ENCODE peak calls at places on chromosomes 1 and 21, in nine cellular contexts. E, C, D, I, A, S, X, U and P are unnamed samples.

GRCh38 chr21:15264084-15264483 is 199.3 kb upstream of the NRIP1 start:
- DNase-seq in S (no peak), E (no peak), C (peak; percentile 6), U (no peak), I (no peak), X (no peak), D (no peak), A (no peak), P (no peak)

GRCh38 chr1:45405636-45406035 is 65.4 kb upstream of the MUTYH start:
- DNase-seq in X (no peak), S (no peak), U (no peak), E (no peak), I (no peak), C (no peak), D (no peak), A (no peak), P (no peak)

GRCh38 chr1:93766451-93766850 is 84.8 kb upstream of the BCAR3 start:
- DNase-seq in I (no peak), X (no peak), E (no peak), A (no peak), S (no peak), C (no peak), D (no peak), U (no peak), P (no peak)

GRCh38 chr1:180892675-180893074 is 20.0 kb upstream of the KIAA1614 start:
- DNase-seq in X (no peak), I (no peak), S (no peak), A (no peak), U (no peak), E (no peak), D (no peak), C (no peak), P (no peak)

GRCh38 chr1:166905930-166906329 is 29.9 kb upstream of the TADA1 start:
- DNase-seq in E (no peak), C (no peak), A (no peak), X (no peak), U (no peak), I (no peak), S (no peak), D (peak; percentile 71), P (no peak)

GRCh38 chr1:183734600-183735036 is 70.3 kb upstream of the RGL1 start:
- DNase-seq in S (no peak), D (peak; percentile 69), U (no peak), I (peak; percentile 82), C (no peak), X (no peak), E (no peak), A (no peak), P (no peak)

GRCh38 chr1:27575861-27576331 is 28.0 kb downstream of the AHDC1 start:
- DNase-seq in X (no peak), D (peak; percentile 40), C (no peak), U (peak; percentile 59), A (no peak), E (no peak), S (peak; percentile 71), I (peak; percentile 89), P (peak; percentile 66)

GRCh38 chr1:83960669-83961277 is 38.2 kb downstream of the TTLL7 start:
- DNase-seq in U (no peak), C (no peak), D (no peak), A (no peak), X (no peak), S (no peak), I (no peak), E (no peak), P (no peak)

GRCh38 chr1:193355654-193356053 is 169.2 kb upstream of the B3GALT2 start:
- DNase-seq in C (no peak), U (no peak), I (no peak), S (no peak), D (peak; percentile 24), A (no peak), X (no peak), E (no peak), P (no peak)

GRCh38 chr1:54952950-54953718 is 27.3 kb upstream of the TMEM61 start:
- DNase-seq in D (peak; percentile 71), I (no peak), S (no peak), U (no peak), X (no peak), E (no peak), A (no peak), C (no peak), P (no peak)

GRCh38 chr1:191320062-191320461 is 838.2 kb upstream of the RGS18 start:
- DNase-seq in A (peak; percentile 12), D (no peak), S (peak; percentile 23), C (no peak), I (no peak), U (no peak), X (no peak), E (no peak), P (no peak)

GRCh38 chr1:178581351-178581951 is 68.5 kb downstream of the TEX35 start:
- DNase-seq in C (no peak), U (no peak), I (no peak), S (no peak), A (no peak), X (no peak), D (no peak), E (no peak), P (no peak)

GRCh38 chr1:111346089-111346885 is 55.6 kb downstream of the CHIA start:
- DNase-seq in E (peak; percentile 86), I (peak; percentile 95), X (peak; percentile 34), D (peak; percentile 76), C (peak; percentile 77), S (peak; percentile 95), U (peak; percentile 87), A (peak; percentile 74), P (peak; percentile 52)

GRCh38 chr1:2466834-2467554 is 9.1 kb upstream of the PLCH2 start:
- DNase-seq in I (no peak), D (no peak), X (no peak), A (no peak), C (no peak), U (no peak), S (no peak), E (no peak), P (peak; percentile 76)

GRCh38 chr1:41498809-41499208 is 14.3 kb upstream of the EDN2 start:
- DNase-seq in I (no peak), D (no peak), A (no peak), S (peak; percentile 54), X (no peak), E (no peak), C (no peak), U (no peak), P (no peak)

GRCh38 chr1:62613890-62614289 is 16.6 kb downstream of the ANGPTL3 start:
- DNase-seq in X (no peak), E (no peak), D (peak; percentile 25), I (no peak), U (no peak), C (no peak), S (no peak), A (no peak), P (no peak)

GRCh38 chr1:52677407-52677806 is 20.7 kb downstream of the COA7 start:
- DNase-seq in X (no peak), I (no peak), E (no peak), A (no peak), C (no peak), D (peak; percentile 56), S (no peak), U (no peak), P (no peak)

GRCh38 chr21:45847870-45848269 is 133.7 kb upstream of the COL6A1 start:
- DNase-seq in E (no peak), X (no peak), A (no peak), I (no peak), D (no peak), C (peak; percentile 39), U (no peak), S (no peak), P (no peak)

GRCh38 chr1:245867724-245868123 is 639.4 kb downstream of the SMYD3 start:
- DNase-seq in D (no peak), I (no peak), X (no peak), E (no peak), A (no peak), S (no peak), C (no peak), U (no peak), P (no peak)

GRCh38 chr1:20322081-20322824 is 31.6 kb downstream of the VWA5B1 start:
- DNase-seq in U (no peak), X (no peak), A (no peak), E (no peak), S (no peak), I (peak; percentile 17), C (no peak), D (peak; percentile 2), P (no peak)